ENCODE peak calls at places on chromosomes 4 and X, in four cellular contexts. V is MCF 10A, M is non-pigmented ciliary epithelial cell, P is HFFc6. J is an unnamed sample.

GRCh38 chr4:11597506-11597905 is 168.8 kb upstream of the HS3ST1 start:
- DNase-seq in M (no peak), V (no peak), P (no peak), J (no peak)

GRCh38 chrX:70353524-70353923 is 63.6 kb downstream of the KIF4A start:
- DNase-seq in M (no peak), P (no peak), V (no peak), J (no peak)

GRCh38 chrX:9913041-9913440 is 54.1 kb upstream of the CLDN34 start:
- DNase-seq in V (peak; percentile 79), M (no peak), P (no peak), J (no peak)

GRCh38 chr4:75490155-75490554 is 24.0 kb downstream of the RCHY1 start:
- DNase-seq in P (peak; percentile 10), M (no peak), V (peak; percentile 29), J (no peak)

GRCh38 chr4:5124876-5125275 is 73.6 kb downstream of the STK32B start:
- DNase-seq in M (no peak), V (no peak), P (no peak), J (no peak)

GRCh38 chr4:168274871-168275270 is 43.7 kb downstream of the DDX60 start:
- DNase-seq in V (no peak), P (no peak), M (no peak), J (no peak)

GRCh38 chr4:187811586-187811985 is 184.0 kb upstream of the ZFP42 start:
- DNase-seq in M (no peak), P (peak; percentile 2), V (no peak), J (no peak)

GRCh38 chr4:19927381-19927780 is 324.3 kb upstream of the SLIT2 start:
- DNase-seq in M (peak; percentile 51), P (peak; percentile 11), V (no peak), J (no peak)

GRCh38 chr4:114272226-114272625 is 292.8 kb upstream of the ARSJ start:
- DNase-seq in M (peak; percentile 98), P (peak; percentile 96), V (peak; percentile 82), J (peak; percentile 85)

GRCh38 chr4:151968643-151969042 is 207.8 kb upstream of the GATB start:
- DNase-seq in V (no peak), P (no peak), M (no peak), J (no peak)

GRCh38 chrX:54447461-54447860 is 7.3 kb downstream of the TSR2 start:
- DNase-seq in V (peak; percentile 3), M (no peak), P (no peak), J (no peak)

GRCh38 chr4:188178806-188179205 is 39.6 kb downstream of the TRIML1 start:
- DNase-seq in V (no peak), M (no peak), P (no peak), J (no peak)

GRCh38 chr4:144223654-144224053 is 83.1 kb upstream of the GYPA start:
- DNase-seq in V (no peak), P (no peak), M (no peak), J (no peak)

GRCh38 chr4:111074523-111075114 is 451.7 kb upstream of the PITX2 start:
- DNase-seq in P (no peak), M (no peak), V (no peak), J (no peak)

GRCh38 chrX:106894978-106895452 is 8.1 kb downstream of the RIPPLY1 start:
- DNase-seq in V (peak; percentile 87), M (no peak), P (peak; percentile 63), J (peak; percentile 38)

GRCh38 chr4:74632634-74633033 is 161.7 kb downstream of the BTC start:
- DNase-seq in P (peak; percentile 17), M (peak; percentile 96), V (peak; percentile 100), J (no peak)

GRCh38 chr4:119493419-119493818 is 135.2 kb downstream of the PDE5A start:
- DNase-seq in V (no peak), P (peak; percentile 39), M (no peak), J (no peak)

GRCh38 chr4:112381996-112382692 is 85.0 kb downstream of the ALPK1 start:
- DNase-seq in P (no peak), V (no peak), M (no peak), J (no peak)

GRCh38 chr4:95049838-95050237 is 292.1 kb downstream of the BMPR1B start:
- DNase-seq in M (no peak), V (peak; percentile 12), P (no peak), J (no peak)

GRCh38 chrX:44400588-44400987 is 57.1 kb upstream of the EFHC2 start:
- DNase-seq in V (peak; percentile 90), M (peak; percentile 89), P (peak; percentile 75), J (peak; percentile 35)

GRCh38 chrX:1485033-1485432 is 32.3 kb upstream of the ASMTL start:
- DNase-seq in P (no peak), V (no peak), M (no peak), J (no peak)

GRCh38 chr4:100362363-100362762 is 155.5 kb downstream of the EMCN start:
- DNase-seq in P (peak; percentile 11), M (peak; percentile 11), V (no peak), J (no peak)

GRCh38 chr4:69054578-69055200 is 41.6 kb upstream of the UGT2B7 start:
- DNase-seq in M (peak; percentile 71), P (peak; percentile 78), V (peak; percentile 63), J (no peak)

GRCh38 chr4:103787057-103787456 is 67.3 kb upstream of the TACR3 start:
- DNase-seq in P (no peak), M (no peak), V (no peak), J (no peak)

GRCh38 chr4:158200214-158200613 is 10.1 kb upstream of the TMEM144 start:
- DNase-seq in M (no peak), P (no peak), V (no peak), J (no peak)

GRCh38 chr4:141860974-141861373 is 224.6 kb downstream of the IL15 start:
- DNase-seq in V (peak; percentile 47), P (no peak), M (no peak), J (no peak)

GRCh38 chr4:143381171-143382118 is 44.8 kb downstream of the GAB1 start:
- DNase-seq in P (peak; percentile 78), M (peak; percentile 63), V (peak; percentile 69), J (peak; percentile 72)

GRCh38 chr4:140019619-140020367 is 134.2 kb downstream of the MAML3 start:
- DNase-seq in P (no peak), V (no peak), M (no peak), J (no peak)

GRCh38 chrX:46831620-46832327 is 5.1 kb upstream of the RP2 start:
- DNase-seq in V (peak; percentile 64), P (peak; percentile 38), M (no peak), J (peak; percentile 27)

GRCh38 chr4:153257151-153257620 is 52.9 kb downstream of the TRIM2 start:
- DNase-seq in M (no peak), V (no peak), P (peak; percentile 74), J (no peak)

GRCh38 chr4:11368701-11369115 is 60.0 kb downstream of the HS3ST1 start:
- DNase-seq in P (no peak), M (no peak), V (no peak), J (no peak)

J was measured in GM04504.